ENCODE peak calls at places on chromosome 9, in five cellular contexts. One of them, this sample, is unnamed.

GRCh38 chr9:98401140-98402025 is 145.9 kb upstream of the TBC1D2 start:
- DNase-seq in ovary: no peak
- DNase-seq in CD8-positive, alpha-beta memory T cell: no peak
- DNase-seq in effector CD4-positive, alpha-beta T cell: no peak
- DNase-seq in MCF 10A: no peak
- DNase-seq in this sample: no peak

GRCh38 chr9:118455259-118455658 is 751.1 kb downstream of the TLR4 start:
- DNase-seq in ovary: no peak
- DNase-seq in CD8-positive, alpha-beta memory T cell: no peak
- DNase-seq in effector CD4-positive, alpha-beta T cell: no peak
- DNase-seq in MCF 10A: no peak
- DNase-seq in this sample: no peak

GRCh38 chr9:129102791-129103594 is 7.6 kb downstream of the CRAT start:
- DNase-seq in ovary: peak
- DNase-seq in CD8-positive, alpha-beta memory T cell: no peak
- DNase-seq in effector CD4-positive, alpha-beta T cell: no peak
- DNase-seq in MCF 10A: peak
- DNase-seq in this sample: peak

GRCh38 chr9:124420991-124421543 is 5.8 kb upstream of the PSMB7 start:
- DNase-seq in ovary: no peak
- DNase-seq in CD8-positive, alpha-beta memory T cell: no peak
- DNase-seq in effector CD4-positive, alpha-beta T cell: no peak
- DNase-seq in MCF 10A: no peak
- DNase-seq in this sample: no peak

GRCh38 chr9:105436753-105437152 is 11.1 kb upstream of the FSD1L start:
- DNase-seq in ovary: no peak
- DNase-seq in CD8-positive, alpha-beta memory T cell: no peak
- DNase-seq in effector CD4-positive, alpha-beta T cell: no peak
- DNase-seq in MCF 10A: no peak
- DNase-seq in this sample: no peak

GRCh38 chr9:10242255-10242654 is 370.5 kb downstream of the PTPRD start:
- DNase-seq in ovary: no peak
- DNase-seq in CD8-positive, alpha-beta memory T cell: no peak
- DNase-seq in effector CD4-positive, alpha-beta T cell: no peak
- DNase-seq in MCF 10A: no peak
- DNase-seq in this sample: peak

GRCh38 chr9:106643211-106643930 is 219.6 kb upstream of the ZNF462 start:
- DNase-seq in ovary: no peak
- DNase-seq in CD8-positive, alpha-beta memory T cell: no peak
- DNase-seq in effector CD4-positive, alpha-beta T cell: no peak
- DNase-seq in MCF 10A: no peak
- DNase-seq in this sample: no peak

GRCh38 chr9:126436545-126437269 is 110.1 kb downstream of the MVB12B start:
- DNase-seq in ovary: no peak
- DNase-seq in CD8-positive, alpha-beta memory T cell: no peak
- DNase-seq in effector CD4-positive, alpha-beta T cell: no peak
- DNase-seq in MCF 10A: peak
- DNase-seq in this sample: no peak

GRCh38 chr9:4537581-4537980 is 47.3 kb downstream of the SLC1A1 start:
- DNase-seq in ovary: no peak
- DNase-seq in CD8-positive, alpha-beta memory T cell: no peak
- DNase-seq in effector CD4-positive, alpha-beta T cell: no peak
- DNase-seq in MCF 10A: no peak
- DNase-seq in this sample: no peak

GRCh38 chr9:134230092-134230941 is 66.0 kb upstream of the RNU6ATAC start:
- DNase-seq in ovary: no peak
- DNase-seq in CD8-positive, alpha-beta memory T cell: no peak
- DNase-seq in effector CD4-positive, alpha-beta T cell: no peak
- DNase-seq in MCF 10A: no peak
- DNase-seq in this sample: no peak

GRCh38 chr9:135216236-135216635 is 128.8 kb downstream of the OLFM1 start:
- DNase-seq in ovary: no peak
- DNase-seq in CD8-positive, alpha-beta memory T cell: no peak
- DNase-seq in effector CD4-positive, alpha-beta T cell: no peak
- DNase-seq in MCF 10A: no peak
- DNase-seq in this sample: no peak

GRCh38 chr9:110123364-110124095 is 84.4 kb downstream of the C9orf152 start:
- DNase-seq in ovary: no peak
- DNase-seq in CD8-positive, alpha-beta memory T cell: no peak
- DNase-seq in effector CD4-positive, alpha-beta T cell: no peak
- DNase-seq in MCF 10A: no peak
- DNase-seq in this sample: no peak

GRCh38 chr9:124260769-124261603 is 3.2 kb downstream of the NEK6 start:
- DNase-seq in ovary: no peak
- DNase-seq in CD8-positive, alpha-beta memory T cell: no peak
- DNase-seq in effector CD4-positive, alpha-beta T cell: no peak
- DNase-seq in MCF 10A: peak
- DNase-seq in this sample: peak

GRCh38 chr9:119291554-119291953 is 77.7 kb downstream of the BRINP1 start:
- DNase-seq in ovary: no peak
- DNase-seq in CD8-positive, alpha-beta memory T cell: no peak
- DNase-seq in effector CD4-positive, alpha-beta T cell: no peak
- DNase-seq in MCF 10A: no peak
- DNase-seq in this sample: no peak

GRCh38 chr9:106287108-106287631 is 575.8 kb upstream of the ZNF462 start:
- DNase-seq in ovary: peak
- DNase-seq in CD8-positive, alpha-beta memory T cell: no peak
- DNase-seq in effector CD4-positive, alpha-beta T cell: no peak
- DNase-seq in MCF 10A: no peak
- DNase-seq in this sample: peak

GRCh38 chr9:99356512-99356971 is 134.5 kb downstream of the SEC61B start:
- DNase-seq in ovary: no peak
- DNase-seq in CD8-positive, alpha-beta memory T cell: no peak
- DNase-seq in effector CD4-positive, alpha-beta T cell: no peak
- DNase-seq in MCF 10A: no peak
- DNase-seq in this sample: no peak

GRCh38 chr9:34546834-34547827 is 24.3 kb upstream of the ENHO start:
- DNase-seq in ovary: no peak
- DNase-seq in CD8-positive, alpha-beta memory T cell: no peak
- DNase-seq in effector CD4-positive, alpha-beta T cell: peak
- DNase-seq in MCF 10A: peak
- DNase-seq in this sample: peak

GRCh38 chr9:78871452-78872331 is 574.8 kb downstream of the PSAT1 start:
- DNase-seq in ovary: no peak
- DNase-seq in CD8-positive, alpha-beta memory T cell: no peak
- DNase-seq in effector CD4-positive, alpha-beta T cell: no peak
- DNase-seq in MCF 10A: peak
- DNase-seq in this sample: peak

GRCh38 chr9:135522137-135522877 is 1.1 kb downstream of the LCN1 start:
- DNase-seq in ovary: peak
- DNase-seq in CD8-positive, alpha-beta memory T cell: no peak
- DNase-seq in effector CD4-positive, alpha-beta T cell: no peak
- DNase-seq in MCF 10A: no peak
- DNase-seq in this sample: no peak

GRCh38 chr9:91811024-91811909 is 138.8 kb downstream of the ROR2 start:
- DNase-seq in ovary: no peak
- DNase-seq in CD8-positive, alpha-beta memory T cell: no peak
- DNase-seq in effector CD4-positive, alpha-beta T cell: no peak
- DNase-seq in MCF 10A: no peak
- DNase-seq in this sample: no peak

GRCh38 chr9:22098636-22099332 is 89.7 kb upstream of the CDKN2B start:
- DNase-seq in ovary: no peak
- DNase-seq in CD8-positive, alpha-beta memory T cell: no peak
- DNase-seq in effector CD4-positive, alpha-beta T cell: no peak
- DNase-seq in MCF 10A: no peak
- DNase-seq in this sample: no peak